ENCODE peak calls at places on chromosomes 7 and 10, in four cellular contexts. O is heart right ventricle, J is IMR-90, G is ovary. Y is an unnamed sample. For H3K36me3, the result is how much of the 10 kb centered on the place peaks cover.

GRCh38 chr10:5530412-5530806 is 5.6 kb downstream of the CALML3 start:
- DNase-seq in O (no peak), J (no peak), G (no peak), Y (no peak)

GRCh38 chr10:107425844-107426553 is 261.5 kb upstream of the SORCS1 start:
- DNase-seq in O (no peak), J (no peak), G (no peak), Y (no peak)

GRCh38 chr7:136229819-136230609 is 252.9 kb upstream of the MTPN start:
- DNase-seq in O (no peak), J (no peak), G (no peak), Y (no peak)

GRCh38 chr10:91495402-91495801 is 85.3 kb downstream of the HECTD2 start:
- DNase-seq in O (no peak), J (peak), G (no peak), Y (no peak)

GRCh38 chr7:135254-135653 is 57.1 kb upstream of the FAM20C start:
- DNase-seq in O (no peak), J (no peak), G (no peak), Y (no peak)

GRCh38 chr10:21927601-21928000 is 75.9 kb downstream of the DNAJC1 start:
- DNase-seq in O (no peak), J (peak), G (no peak), Y (no peak)

GRCh38 chr10:58820862-58821559 is 308.3 kb downstream of the BICC1 start:
- DNase-seq in O (no peak), J (peak), G (no peak), Y (no peak)

GRCh38 chr10:67763499-67764011 is 67.6 kb upstream of the CTNNA3 start:
- DNase-seq in O (peak), J (peak), G (peak), Y (peak)

GRCh38 chr7:154984601-154985188 is 18.2 kb downstream of the PAXIP1 start:
- DNase-seq in O (no peak), J (no peak), G (no peak), Y (no peak)

GRCh38 chr7:16398211-16399017 is 22.9 kb downstream of the CRPPA start:
- DNase-seq in O (no peak), J (peak), G (no peak), Y (no peak)

GRCh38 chr7:2516194-2516555 is 3.4 kb upstream of the LFNG start:
- DNase-seq in O (no peak), J (no peak), G (no peak), Y (no peak)

GRCh38 chr10:26987851-26988250 is 112.4 kb downstream of the ANKRD26 start:
- DNase-seq in O (no peak), J (no peak), G (no peak), Y (no peak)

GRCh38 chr10:8778713-8779112 is 724.2 kb downstream of the GATA3 start:
- DNase-seq in O (no peak), J (no peak), G (no peak), Y (no peak)

GRCh38 chr7:42250411-42250810 is 13.4 kb upstream of the GLI3 start:
- DNase-seq in O (no peak), J (no peak), G (no peak), Y (no peak)

GRCh38 chr7:158865462-158865922 is 9.1 kb downstream of the DYNC2I1 start:
- DNase-seq in O (no peak), J (no peak), G (no peak), Y (no peak)

GRCh38 chr10:74117738-74118137 is 32.9 kb downstream of the AP3M1 start:
- DNase-seq in O (no peak), J (no peak), G (no peak), Y (no peak)
- H3K36me3 ChIP-seq in O (half or more), J (half or more), G (under half), Y (half or more)

GRCh38 chr10:3760083-3760482 is 24.9 kb downstream of the KLF6 start:
- DNase-seq in O (no peak), J (no peak), G (no peak), Y (no peak)

GRCh38 chr10:3758491-3758970 is 26.5 kb downstream of the KLF6 start:
- DNase-seq in O (no peak), J (no peak), G (no peak), Y (no peak)

GRCh38 chr10:3757638-3758490 is 27.1 kb downstream of the KLF6 start:
- DNase-seq in O (no peak), J (no peak), G (no peak), Y (no peak)

GRCh38 chr10:3761111-3761686 is 23.8 kb downstream of the KLF6 start:
- DNase-seq in O (no peak), J (peak), G (no peak), Y (no peak)

GRCh38 chr10:3759397-3759796 is 25.6 kb downstream of the KLF6 start:
- DNase-seq in O (no peak), J (no peak), G (no peak), Y (no peak)
- H3K27ac ChIP-seq in O (no peak), J (no peak), G (no peak), Y (no peak)

GRCh38 chr7:40531946-40532345 is 397.1 kb downstream of the SUGCT start:
- DNase-seq in O (no peak), J (no peak), G (no peak), Y (no peak)

GRCh38 chr7:40530292-40530691 is 395.5 kb downstream of the SUGCT start:
- DNase-seq in O (no peak), J (peak), G (no peak), Y (no peak)

GRCh38 chr7:40526951-40527350 is 392.1 kb downstream of the SUGCT start:
- DNase-seq in O (no peak), J (no peak), G (no peak), Y (no peak)

GRCh38 chr7:40525764-40526163 is 391.0 kb downstream of the SUGCT start:
- DNase-seq in O (no peak), J (no peak), G (no peak), Y (no peak)

GRCh38 chr7:40527723-40528122 is 392.9 kb downstream of the SUGCT start:
- DNase-seq in O (no peak), J (no peak), G (no peak), Y (no peak)
- TF ChIP-seq CTCF in O (no peak), J (no peak), G (no peak), Y (no peak)

GRCh38 chr10:77809336-77809735 is 117.2 kb downstream of the DLG5 start:
- DNase-seq in O (no peak), J (no peak), G (no peak), Y (no peak)

GRCh38 chr10:77807706-77808105 is 118.8 kb downstream of the DLG5 start:
- DNase-seq in O (no peak), J (no peak), G (no peak), Y (no peak)

GRCh38 chr10:77812741-77813140 is 113.8 kb downstream of the DLG5 start:
- DNase-seq in O (no peak), J (no peak), G (no peak), Y (no peak)

GRCh38 chr10:77810446-77811335 is 115.9 kb downstream of the DLG5 start:
- DNase-seq in O (no peak), J (no peak), G (no peak), Y (no peak)

GRCh38 chr10:77811831-77812430 is 114.6 kb downstream of the DLG5 start:
- DNase-seq in O (no peak), J (no peak), G (no peak), Y (no peak)
- H3K36me3 ChIP-seq in O (half or more), J (half or more), G (under half), Y (half or more)

GRCh38 chr10:122553341-122553740 is 7.2 kb upstream of the DMBT1 start:
- DNase-seq in O (no peak), J (no peak), G (no peak), Y (no peak)

GRCh38 chr10:122557516-122557915 is 3.0 kb upstream of the DMBT1 start:
- DNase-seq in O (no peak), J (no peak), G (no peak), Y (no peak)

GRCh38 chr10:122558452-122558851 is 2.1 kb upstream of the DMBT1 start:
- DNase-seq in O (no peak), J (no peak), G (no peak), Y (no peak)

GRCh38 chr10:122554576-122554975 is 6.0 kb upstream of the DMBT1 start:
- DNase-seq in O (no peak), J (no peak), G (no peak), Y (no peak)

DNA sequence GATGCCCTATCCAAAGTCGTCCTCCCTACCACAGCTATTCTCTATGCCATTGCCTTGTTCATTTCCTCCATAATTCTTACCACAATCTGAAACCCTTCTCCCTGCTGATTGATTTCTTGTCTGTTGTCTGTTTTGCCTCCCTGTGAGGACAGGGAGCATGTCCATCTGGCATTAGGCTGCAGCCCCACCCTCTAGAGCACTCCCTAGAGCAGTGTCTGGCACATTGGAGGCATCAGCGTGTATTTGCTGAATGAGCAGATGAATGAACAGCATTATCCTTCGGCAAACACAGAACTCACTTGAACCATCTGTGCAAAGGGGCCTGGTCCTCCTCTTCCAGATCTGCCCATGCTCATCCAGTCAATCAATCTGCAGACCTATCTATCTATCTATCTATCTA is 5.1 kb upstream of the DMBT1 start:
- DNase-seq in O (no peak), J (no peak), G (no peak), Y (no peak)
- H3K27ac ChIP-seq in O (no peak), J (no peak), G (no peak), Y (no peak)

Y was measured in right atrium auricular region.